ENCODE peak calls at places on chromosomes 5 and 9, in nine cellular contexts. M is nephron progenitor cell; E is cardiac fibroblast; W is AG04450; R is right atrium auricular region; F is fibroblast of mammary gland; O is CD4-positive, alpha-beta T cell; U is lung; J is A549. G is an unnamed sample.

GRCh38 chr9:2809692-2810423 is 34.0 kb downstream of the PUM3 start:
- DNase-seq in M (no peak), E (peak; percentile 98), W (peak; percentile 96), R (no peak), F (peak; percentile 74), O (no peak), U (no peak), J (peak; percentile 50), G (no peak)

GRCh38 chr9:108444400-108445358 is 411.1 kb downstream of the ACTL7B start:
- DNase-seq in M (no peak), E (peak; percentile 86), W (peak; percentile 86), R (no peak), F (peak; percentile 97), O (no peak), U (no peak), J (no peak), G (no peak)

GRCh38 chr5:59583151-59583809 is 310.2 kb downstream of the PDE4D start:
- DNase-seq in M (no peak), E (peak; percentile 29), W (no peak), R (no peak), F (no peak), O (no peak), U (no peak), J (no peak), G (no peak)

GRCh38 chr5:54469655-54470054 is 14.2 kb downstream of the HSPB3 start:
- DNase-seq in M (no peak), E (peak; percentile 16), W (no peak), R (no peak), F (peak; percentile 21), O (no peak), U (no peak), J (no peak), G (no peak)

GRCh38 chr5:169153405-169153804 is 147.5 kb downstream of the SLIT3 start:
- DNase-seq in M (no peak), E (peak; percentile 68), W (no peak), R (no peak), F (no peak), O (no peak), U (no peak), J (no peak), G (no peak)

GRCh38 chr9:35340046-35340445 is 149.9 kb upstream of the RUSC2 start:
- DNase-seq in M (no peak), E (no peak), W (no peak), R (no peak), F (no peak), O (no peak), U (no peak), J (no peak), G (no peak)

GRCh38 chr5:40784027-40784653 is 14.0 kb downstream of the PRKAA1 start:
- DNase-seq in M (no peak), E (no peak), W (no peak), R (no peak), F (no peak), O (no peak), U (no peak), J (no peak), G (no peak)

GRCh38 chr5:125700380-125700856 is 722.8 kb upstream of the GRAMD2B start:
- DNase-seq in M (no peak), E (peak; percentile 55), W (no peak), R (no peak), F (peak; percentile 21), O (no peak), U (no peak), J (no peak), G (no peak)

GRCh38 chr5:147188200-147189108 is 46.4 kb upstream of the STK32A start:
- DNase-seq in M (peak; percentile 55), E (peak; percentile 80), W (peak; percentile 38), R (no peak), F (peak; percentile 74), O (no peak), U (peak; percentile 42), J (peak; percentile 52), G (peak; percentile 23)

DNA sequence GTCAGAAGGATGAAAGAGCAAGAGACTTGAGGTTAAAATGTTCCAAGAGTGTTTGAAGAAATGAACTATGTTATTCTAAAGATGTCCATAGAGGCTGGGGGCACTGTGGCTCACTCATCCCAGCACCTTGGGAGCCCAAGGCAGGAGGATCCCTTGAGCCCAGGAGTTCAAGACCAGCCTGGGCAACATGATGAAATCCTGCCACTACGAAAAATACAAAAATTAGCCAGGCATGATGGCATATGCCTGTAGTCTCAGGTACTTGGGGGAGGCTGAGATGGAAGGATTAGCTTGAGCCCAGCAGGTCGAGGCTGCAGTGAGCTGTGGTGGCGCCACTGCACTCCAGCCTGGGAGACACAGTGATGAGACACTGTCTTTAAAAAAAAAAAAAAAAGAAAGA is 2.7 kb downstream of the AOPEP start:
- DNase-seq in M (no peak), E (no peak), W (no peak), R (no peak), F (no peak), O (no peak), U (no peak), J (no peak), G (no peak)
- TF ChIP-seq CTCF in M (no peak), E (no peak), W (no peak), R (no peak), F (no peak), O (no peak), U (no peak), J (peak; percentile 24), G (no peak)

DNA sequence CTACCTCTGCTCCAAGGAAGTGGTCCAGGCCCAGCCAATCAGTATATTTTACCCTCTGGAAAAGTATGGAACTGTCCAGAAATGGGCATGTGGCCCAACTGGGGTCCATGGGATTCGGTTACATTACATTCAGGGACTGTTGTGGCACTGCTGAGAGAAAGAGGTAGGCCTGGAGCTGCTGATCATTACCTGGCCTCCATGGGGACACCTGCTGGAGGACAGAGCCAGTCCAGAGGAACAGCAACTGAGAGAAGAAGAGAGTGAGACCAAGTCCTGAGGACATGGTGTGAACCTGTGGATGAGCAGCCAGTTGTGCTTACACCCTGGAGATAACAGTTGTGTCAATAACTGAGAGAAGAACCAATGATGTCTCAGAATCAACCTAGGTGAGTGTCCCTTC is 48.2 kb downstream of the HMHB1 start:
- DNase-seq in M (no peak), E (no peak), W (no peak), R (no peak), F (no peak), O (no peak), U (no peak), J (peak; percentile 12), G (no peak)
- TF ChIP-seq CTCF in M (no peak), E (no peak), W (no peak), R (no peak), F (no peak), O (no peak), U (no peak), J (no peak), G (no peak)

GRCh38 chr9:117547321-117547720 is 132.5 kb upstream of the ASTN2 start:
- DNase-seq in M (no peak), E (no peak), W (no peak), R (no peak), F (no peak), O (no peak), U (no peak), J (no peak), G (no peak)

GRCh38 chr9:117546894-117547293 is 132.0 kb upstream of the ASTN2 start:
- DNase-seq in M (no peak), E (no peak), W (no peak), R (no peak), F (no peak), O (no peak), U (no peak), J (no peak), G (peak; percentile 22)

GRCh38 chr9:117547904-117548303 is 133.0 kb upstream of the ASTN2 start:
- DNase-seq in M (no peak), E (no peak), W (no peak), R (no peak), F (no peak), O (no peak), U (no peak), J (no peak), G (no peak)

GRCh38 chr9:117548556-117548955 is 133.7 kb upstream of the ASTN2 start:
- DNase-seq in M (no peak), E (no peak), W (no peak), R (no peak), F (no peak), O (no peak), U (no peak), J (no peak), G (no peak)

GRCh38 chr9:117545846-117546245 is 131.0 kb upstream of the ASTN2 start:
- DNase-seq in M (no peak), E (no peak), W (no peak), R (no peak), F (no peak), O (no peak), U (no peak), J (no peak), G (no peak)
- TF ChIP-seq CTCF in M (no peak), E (no peak), W (no peak), R (no peak), F (no peak), O (no peak), U (no peak), J (no peak), G (peak; percentile 14)

GRCh38 chr9:134474058-134474370 is 147.8 kb downstream of the RXRA start:
- DNase-seq in M (no peak), E (peak; percentile 82), W (no peak), R (peak; percentile 74), F (peak; percentile 75), O (no peak), U (no peak), J (no peak), G (no peak)

GRCh38 chr9:134473353-134474057 is 147.2 kb downstream of the RXRA start:
- DNase-seq in M (no peak), E (no peak), W (no peak), R (no peak), F (no peak), O (no peak), U (no peak), J (no peak), G (no peak)

GRCh38 chr9:134476256-134476941 is 150.1 kb downstream of the RXRA start:
- DNase-seq in M (no peak), E (no peak), W (no peak), R (no peak), F (no peak), O (no peak), U (no peak), J (no peak), G (no peak)

GRCh38 chr9:134474656-134475050 is 148.4 kb downstream of the RXRA start:
- DNase-seq in M (no peak), E (no peak), W (no peak), R (no peak), F (no peak), O (no peak), U (no peak), J (no peak), G (no peak)

DNA sequence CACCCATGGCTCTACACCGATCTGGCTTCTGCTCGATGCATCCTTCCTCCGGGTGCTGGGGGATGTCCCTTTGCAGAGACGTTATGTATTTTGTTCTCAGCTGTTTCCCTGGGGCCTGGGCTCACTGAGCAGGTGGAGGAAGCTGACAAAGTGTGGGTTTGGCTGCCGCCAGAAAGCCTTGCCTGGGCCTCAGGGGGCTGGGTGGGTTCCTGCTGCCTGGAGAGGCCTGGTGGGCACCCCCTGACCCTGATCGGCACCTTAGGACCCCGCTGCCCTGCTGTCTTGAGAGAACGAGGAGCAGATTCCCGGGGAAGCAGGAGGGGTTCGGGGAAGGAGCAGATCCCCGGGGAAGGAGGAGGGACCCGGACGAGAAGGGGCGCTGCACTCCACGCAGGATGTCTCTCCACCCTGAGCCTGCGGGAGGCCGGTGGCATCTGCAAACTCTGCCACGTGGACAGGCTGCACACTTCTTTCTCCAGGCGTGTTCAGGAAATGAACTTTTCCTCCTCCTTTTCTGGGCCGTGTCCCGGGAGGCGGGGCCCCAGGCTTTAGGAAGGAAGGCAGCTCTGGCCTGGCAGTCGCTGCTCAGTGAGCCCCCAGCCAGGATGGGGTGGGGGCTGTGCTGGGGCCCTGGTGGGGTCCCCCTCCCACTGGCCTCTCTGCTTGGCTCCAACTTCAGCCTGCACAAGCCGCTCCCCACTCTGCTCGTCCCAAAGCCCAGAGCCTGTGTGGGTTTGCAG is 149.0 kb downstream of the RXRA start:
- DNase-seq in M (no peak), E (peak; percentile 91), W (no peak), R (peak; percentile 86), F (peak; percentile 79), O (peak; percentile 5), U (peak; percentile 71), J (no peak), G (no peak)
- TF ChIP-seq CTCF in M (no peak), E (no peak), W (peak; percentile 31), R (no peak), F (no peak), O (no peak), U (no peak), J (no peak), G (no peak)

G was measured in D721Med.